ENCODE peak calls at places on chromosomes 11 and 22, in five cellular contexts. C, Q, I, D and K are unnamed samples.

GRCh38 chr11:120431633-120432032 is 79.9 kb upstream of the GRIK4 start:
- DNase-seq in I (peak), D (no peak), Q (peak), C (no peak), K (peak)

GRCh38 chr22:27474711-27475547 is 326.6 kb downstream of the MN1 start:
- DNase-seq in Q (peak), C (no peak), D (peak), I (peak), K (peak)

GRCh38 chr22:21014202-21015050 is 539 bp upstream of the P2RX6 start:
- DNase-seq in I (peak), D (peak), C (peak), Q (peak), K (peak)

GRCh38 chr22:44357962-44358553 is 45.3 kb upstream of the SHISAL1 start:
- DNase-seq in D (no peak), Q (peak), I (no peak), C (no peak), K (peak)

GRCh38 chr11:23236846-23237550 is 376.7 kb upstream of the CCDC179 start:
- DNase-seq in C (no peak), Q (peak), I (no peak), D (peak), K (peak)

GRCh38 chr11:2530131-2530854 is 85.5 kb downstream of the KCNQ1 start:
- DNase-seq in I (no peak), Q (no peak), D (no peak), C (no peak), K (no peak)

GRCh38 chr22:44738347-44738715 is 14.0 kb upstream of the ARHGAP8 start:
- DNase-seq in D (no peak), Q (peak), I (peak), C (no peak), K (no peak)

GRCh38 chr11:123143921-123144320 is 51.1 kb downstream of the CLMP start:
- DNase-seq in D (no peak), C (no peak), I (no peak), Q (no peak), K (no peak)

GRCh38 chr11:120750647-120751419 is 239.3 kb downstream of the GRIK4 start:
- DNase-seq in C (no peak), Q (no peak), D (no peak), I (no peak), K (no peak)

GRCh38 chr11:65425971-65426838 is 3.6 kb downstream of the NEAT1 start:
- DNase-seq in D (peak), I (no peak), Q (peak), C (no peak), K (peak)

GRCh38 chr11:83809274-83809673 is 523.1 kb upstream of the CCDC90B start:
- DNase-seq in Q (no peak), C (no peak), I (no peak), D (no peak), K (no peak)

GRCh38 chr22:41561335-41561734 is 525 bp downstream of the CSDC2 start:
- DNase-seq in C (no peak), Q (no peak), I (peak), D (no peak), K (no peak)

GRCh38 chr11:84819128-84819527 is 808.0 kb downstream of the DLG2 start:
- DNase-seq in Q (no peak), C (no peak), D (no peak), I (no peak), K (peak)

GRCh38 chr11:96101146-96101545 is 177.2 kb upstream of the MTMR2 start:
- DNase-seq in I (no peak), Q (no peak), C (no peak), D (no peak), K (no peak)

GRCh38 chr22:33529424-33530113 is 390.7 kb downstream of the LARGE1 start:
- DNase-seq in D (no peak), Q (peak), C (no peak), I (no peak), K (no peak)

GRCh38 chr11:74321487-74322188 is 10.2 kb upstream of the P4HA3 start:
- DNase-seq in D (peak), Q (peak), I (no peak), C (no peak), K (no peak)

GRCh38 chr11:720642-721346 is 14.8 kb downstream of the EPS8L2 start:
- DNase-seq in C (peak), D (no peak), I (peak), Q (peak), K (no peak)

GRCh38 chr11:132911186-132911585 is 621.1 kb downstream of the OPCML start:
- DNase-seq in D (no peak), I (no peak), Q (peak), C (no peak), K (peak)

GRCh38 chr22:31950226-31950625 is 5.9 kb downstream of the YWHAH start:
- DNase-seq in C (no peak), D (no peak), I (no peak), Q (no peak), K (no peak)

GRCh38 chr11:80960331-80961095 is 1519.7 kb upstream of the TENM4 start:
- DNase-seq in C (no peak), Q (no peak), I (no peak), D (no peak), K (no peak)

GRCh38 chr11:129277216-129277838 is 85.2 kb upstream of the ARHGAP32 start:
- DNase-seq in C (no peak), D (no peak), I (no peak), Q (peak), K (peak)

GRCh38 chr11:60971520-60971919 is at the start of gene CD6:
- DNase-seq in I (no peak), C (no peak), D (no peak), Q (no peak), K (no peak)

GRCh38 chr11:97965849-97966646 is 1054.7 kb upstream of the CNTN5 start:
- DNase-seq in Q (peak), D (peak), C (no peak), I (no peak), K (peak)

GRCh38 chr11:17298302-17298701 is 21.8 kb downstream of the NUCB2 start:
- DNase-seq in Q (peak), D (no peak), C (no peak), I (no peak), K (no peak)

GRCh38 chr11:12725863-12726666 is 51.8 kb downstream of the TEAD1 start:
- DNase-seq in C (no peak), I (no peak), Q (peak), D (peak), K (peak)

GRCh38 chr11:105000167-105000566 is 22.8 kb downstream of the CASP5 start:
- DNase-seq in I (no peak), Q (no peak), C (no peak), D (peak), K (peak)

GRCh38 chr11:975824-976223 is 50.2 kb downstream of the AP2A2 start:
- DNase-seq in D (no peak), C (peak), I (peak), Q (peak), K (peak)

GRCh38 chr11:77871855-77872254 is 50.9 kb downstream of the AAMDC start:
- DNase-seq in C (no peak), Q (no peak), I (no peak), D (no peak), K (no peak)

GRCh38 chr22:35894937-35895708 is 133.5 kb downstream of the RBFOX2 start:
- DNase-seq in D (peak), C (no peak), Q (peak), I (no peak), K (peak)

GRCh38 chr22:18950141-18950540 is 14.0 kb upstream of the PRODH start:
- DNase-seq in D (no peak), I (no peak), C (no peak), Q (no peak), K (no peak)
- H2BK5ac ChIP-seq in D (no peak), I (no peak), C (no peak), Q (no peak), K (no peak)

DNA sequence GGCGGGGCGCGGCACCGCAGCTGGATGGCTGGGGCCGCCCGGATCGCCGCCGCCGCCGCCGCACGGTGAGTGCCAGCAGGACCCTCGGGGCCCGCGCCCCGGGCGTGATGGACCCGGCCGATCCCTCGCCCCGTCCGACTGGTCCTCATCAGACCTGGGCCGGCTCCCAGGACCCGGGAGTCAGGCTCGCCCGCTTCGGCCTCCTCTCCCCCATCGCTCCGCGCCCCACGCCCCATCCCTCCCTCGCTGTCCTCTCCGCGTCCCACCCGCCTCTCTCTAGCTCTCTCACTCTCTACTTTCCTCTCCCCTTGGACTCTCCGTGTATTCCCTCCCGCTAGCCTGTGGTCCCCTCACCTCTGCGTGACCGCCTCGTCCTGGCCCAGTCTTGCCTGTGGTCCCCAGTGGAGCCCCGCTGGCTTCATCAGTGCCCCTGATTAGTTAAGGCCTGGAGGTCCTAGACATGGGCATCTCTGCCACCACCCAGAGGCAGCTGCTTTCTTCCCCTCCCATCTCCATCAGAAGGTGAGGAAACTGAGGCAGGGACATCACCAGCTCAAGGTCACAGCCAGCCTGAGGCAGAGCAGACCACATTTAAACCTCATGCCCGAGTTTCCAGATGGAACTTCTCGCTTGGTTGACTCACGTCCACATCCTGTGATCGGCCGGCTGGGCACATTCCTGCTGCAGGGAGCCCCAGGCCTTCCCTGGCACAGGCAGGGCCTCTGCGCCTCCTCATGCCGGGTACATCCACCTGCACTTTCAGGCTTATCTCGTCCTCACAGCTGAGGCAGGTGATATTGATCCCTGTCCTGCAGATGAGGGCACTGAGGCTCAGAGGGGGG is 429 bp downstream of the SLC39A13 start:
- DNase-seq in Q (peak), C (no peak), D (peak), I (peak), K (peak)
- H3K14ac ChIP-seq in Q (peak), C (no peak), D (peak), I (no peak), K (peak)

DNA sequence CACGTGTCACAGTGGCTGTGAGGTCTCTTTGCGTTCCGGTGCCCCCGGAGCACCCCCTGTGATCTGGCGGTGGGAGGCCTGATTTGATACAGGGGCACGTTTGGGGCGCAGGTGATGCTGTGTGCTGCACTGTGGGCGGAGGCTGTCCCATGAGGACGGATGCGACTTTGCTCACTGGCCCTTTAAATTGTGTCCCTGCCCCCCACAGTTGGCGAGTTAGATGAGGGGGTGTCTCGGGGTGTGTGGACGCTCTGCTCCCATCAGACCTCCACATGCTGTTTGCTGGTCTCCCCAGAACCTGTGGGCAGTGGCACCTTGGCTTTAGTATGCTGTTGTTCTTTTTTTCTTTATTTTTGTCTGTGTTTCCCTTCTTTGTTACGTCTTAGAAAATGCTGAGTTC is 5.2 kb downstream of the ZBED4 start:
- DNase-seq in D (no peak), I (no peak), Q (no peak), C (no peak), K (no peak)
- H2BK5ac ChIP-seq in D (no peak), I (no peak), Q (no peak), C (no peak), K (no peak)

GRCh38 chr11:43853766-43854165 is 26.9 kb upstream of the ALKBH3 start:
- DNase-seq in Q (peak), I (no peak), D (no peak), C (no peak), K (no peak)
- H3K14ac ChIP-seq in Q (no peak), I (no peak), D (no peak), C (no peak), K (no peak)

DNA sequence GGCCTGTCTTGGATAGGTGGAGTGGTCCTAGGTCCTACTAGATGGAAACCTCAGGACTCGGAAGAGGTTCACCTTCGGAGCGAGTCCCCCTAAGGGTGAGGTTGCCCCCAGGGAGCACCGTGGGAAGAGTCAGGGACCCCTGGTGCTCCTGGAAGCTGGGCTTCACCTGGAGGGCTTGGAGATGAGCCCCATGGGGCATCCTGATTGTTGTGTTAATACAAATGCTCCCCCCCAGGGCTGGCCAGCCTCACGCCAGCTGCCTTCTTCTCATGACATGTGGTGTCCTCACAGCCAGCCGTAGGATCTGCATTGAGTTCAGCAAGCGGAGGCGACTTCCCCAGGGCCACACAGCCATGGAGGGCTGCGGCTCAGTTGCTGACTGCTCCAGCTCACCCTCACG is 1487.5 kb downstream of the BRD1 start:
- DNase-seq in Q (no peak), D (no peak), I (no peak), C (no peak), K (no peak)
- H2BK5ac ChIP-seq in Q (no peak), D (no peak), I (no peak), C (no peak), K (no peak)

GRCh38 chr22:38167988-38168407 is 13.6 kb downstream of the PLA2G6 start:
- DNase-seq in D (no peak), C (no peak), I (no peak), Q (no peak), K (no peak)

GRCh38 chr22:38172489-38173155 is 9.0 kb downstream of the PLA2G6 start:
- DNase-seq in I (no peak), D (no peak), C (no peak), Q (peak), K (no peak)

GRCh38 chr22:38169116-38169515 is 12.5 kb downstream of the PLA2G6 start:
- DNase-seq in D (no peak), Q (no peak), C (no peak), I (no peak), K (no peak)

GRCh38 chr22:38172016-38172431 is 9.6 kb downstream of the PLA2G6 start:
- DNase-seq in C (no peak), Q (peak), D (no peak), I (no peak), K (no peak)

DNA sequence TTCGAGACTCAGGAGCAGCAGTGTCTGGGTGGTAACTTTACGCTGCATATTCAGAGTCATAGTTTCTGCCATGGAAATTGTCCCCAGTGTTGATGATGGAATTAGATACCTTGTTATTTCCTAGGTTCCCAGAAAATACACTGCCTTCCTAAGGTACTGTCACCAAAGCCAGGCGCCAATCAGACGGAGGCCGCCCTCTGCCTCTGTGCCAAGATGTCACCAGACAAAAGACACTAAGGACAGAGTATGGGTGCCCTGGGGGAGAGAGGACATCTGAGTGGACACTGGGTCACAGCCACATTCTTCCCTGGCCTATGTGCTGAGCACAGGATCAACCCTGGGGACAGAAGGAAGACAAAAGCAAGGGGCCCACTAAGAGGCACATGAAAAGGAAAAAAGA is 11.2 kb downstream of the PLA2G6 start:
- DNase-seq in Q (no peak), C (no peak), D (no peak), I (no peak), K (no peak)
- H3K14ac ChIP-seq in Q (no peak), C (no peak), D (no peak), I (no peak), K (no peak)

GRCh38 chr22:23241562-23242472 is 61.5 kb downstream of the BCR start:
- DNase-seq in D (no peak), Q (no peak), I (no peak), C (no peak), K (no peak)
- H2BK5ac ChIP-seq in D (peak), Q (no peak), I (peak), C (peak), K (no peak)

DNA sequence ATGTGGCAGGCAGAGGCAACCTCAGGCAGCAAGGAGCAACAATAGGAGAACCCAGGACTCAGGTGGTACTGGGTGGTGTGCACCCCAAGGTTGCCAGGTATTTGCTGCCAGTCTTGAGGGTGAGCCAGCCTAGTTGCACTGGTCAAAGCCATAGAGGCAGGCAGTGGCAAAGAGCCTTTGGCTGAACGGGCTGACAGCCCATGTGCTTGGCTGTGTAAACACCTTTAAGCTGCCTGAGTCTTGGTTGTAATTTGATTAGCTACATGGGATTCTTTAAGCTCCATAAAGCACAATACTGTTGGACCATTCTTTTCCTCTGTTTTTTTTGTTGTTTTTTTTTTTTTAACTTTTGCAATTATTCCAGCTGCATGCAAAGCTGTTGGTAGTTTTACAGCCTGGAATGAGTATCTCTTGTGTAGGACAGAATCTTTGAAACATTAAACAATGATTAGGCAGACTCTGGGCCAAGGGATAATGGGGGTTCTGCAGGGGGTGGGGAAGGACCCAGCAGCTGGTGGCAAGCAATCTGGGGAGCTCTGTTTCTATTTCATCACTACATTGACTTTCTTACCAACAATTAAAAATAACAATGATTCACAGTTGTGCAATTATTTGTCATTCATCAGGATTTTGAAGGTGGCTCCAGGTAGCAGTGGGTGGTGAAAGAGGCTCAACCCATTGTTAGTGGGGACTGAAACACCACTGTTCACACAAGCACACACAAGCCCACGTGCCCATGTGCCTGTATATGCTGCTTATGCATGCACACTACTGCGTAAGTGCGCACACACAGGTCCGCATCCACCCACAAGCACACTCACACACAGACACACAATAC is 69.5 kb upstream of the CSNK2A3 start:
- DNase-seq in C (no peak), D (no peak), I (no peak), Q (no peak), K (no peak)
- H3K14ac ChIP-seq in C (peak), D (no peak), I (peak), Q (no peak), K (peak)